ENCODE peak calls at places on chromosomes 2 and 18, in six cellular contexts. X is breast epithelium; Y is AG10803; A is A549; Q is stimulated activated naive CD4-positive, alpha-beta T cell; B is amniotic stem cell. M is an unnamed sample.

GRCh38 chr2:23554054-23554697 is 169.2 kb downstream of the KLHL29 start:
- DNase-seq in X (no peak), Y (peak), A (no peak), Q (no peak), B (no peak), M (no peak)

GRCh38 chr18:48167901-48168300 is 237.4 kb upstream of the SMAD2 start:
- DNase-seq in X (no peak), Y (no peak), A (no peak), Q (no peak), B (no peak), M (no peak)

GRCh38 chr18:27413495-27414401 is 228.6 kb upstream of the CHST9 start:
- DNase-seq in X (no peak), Y (peak), A (no peak), Q (no peak), B (no peak), M (no peak)

GRCh38 chr18:24514439-24514838 is 54.0 kb downstream of the HRH4 start:
- DNase-seq in X (no peak), Y (peak), A (peak), Q (no peak), B (no peak), M (peak)

GRCh38 chr18:37309861-37310260 is 255.7 kb downstream of the CELF4 start:
- DNase-seq in X (no peak), Y (no peak), A (no peak), Q (no peak), B (no peak), M (no peak)

GRCh38 chr2:11899264-11899818 is 152.9 kb downstream of the LPIN1 start:
- DNase-seq in X (no peak), Y (peak), A (no peak), Q (no peak), B (peak), M (peak)

GRCh38 chr2:138003411-138003810 is 39.1 kb downstream of the HNMT start:
- DNase-seq in X (no peak), Y (no peak), A (no peak), Q (no peak), B (no peak), M (no peak)

GRCh38 chr18:54444309-54444914 is 86.7 kb downstream of the C18orf54 start:
- DNase-seq in X (no peak), Y (peak), A (peak), Q (no peak), B (peak), M (peak)

GRCh38 chr2:109176928-109177327 is 47.9 kb downstream of the SH3RF3 start:
- DNase-seq in X (no peak), Y (no peak), A (no peak), Q (no peak), B (no peak), M (no peak)

GRCh38 chr18:46407471-46408166 is 249.4 kb downstream of the LOXHD1 start:
- DNase-seq in X (no peak), Y (peak), A (no peak), Q (no peak), B (peak), M (no peak)

GRCh38 chr2:106025796-106026195 is 168.3 kb downstream of the UXS1 start:
- DNase-seq in X (no peak), Y (no peak), A (no peak), Q (no peak), B (no peak), M (no peak)

GRCh38 chr2:56647997-56648396 is 464.2 kb downstream of the CCDC85A start:
- DNase-seq in X (no peak), Y (no peak), A (no peak), Q (no peak), B (no peak), M (no peak)

GRCh38 chr2:1627628-1628371 is 116.5 kb downstream of the PXDN start:
- DNase-seq in X (no peak), Y (peak), A (no peak), Q (no peak), B (no peak), M (no peak)

GRCh38 chr18:27181726-27182125 is 3.4 kb downstream of the CHST9 start:
- DNase-seq in X (no peak), Y (no peak), A (no peak), Q (no peak), B (no peak), M (no peak)